ENCODE peak calls at places on chromosome 19, in ten cellular contexts. T, C, M, O, L, D, Q, W, I and Y are unnamed samples.

GRCh38 chr19:35254341-35255297 is 5.8 kb downstream of the LSR start:
- DNase-seq in I (no peak), W (no peak), L (no peak), D (no peak), C (no peak), Q (no peak), O (no peak), M (no peak), T (no peak), Y (no peak)

GRCh38 chr19:48539503-48540096 is 12.4 kb upstream of the SULT2B1 start:
- DNase-seq in I (no peak), L (peak), D (no peak), Q (no peak), O (peak), T (no peak), C (no peak), W (peak), M (peak), Y (peak)

GRCh38 chr19:18223860-18224524 is 2.2 kb downstream of the PDE4C start:
- DNase-seq in L (no peak), M (no peak), O (peak), I (no peak), T (no peak), C (peak), Q (peak), W (no peak), D (no peak), Y (peak)

GRCh38 chr19:6501740-6502648 is at the start of gene TUBB4A:
- DNase-seq in W (no peak), M (no peak), O (no peak), I (no peak), C (peak), T (no peak), D (peak), Q (peak), L (no peak), Y (peak)

GRCh38 chr19:15297416-15298224 is 34.7 kb downstream of the BRD4 start:
- DNase-seq in I (no peak), O (peak), Q (peak), M (peak), C (no peak), W (peak), T (no peak), L (peak), D (no peak), Y (peak)

GRCh38 chr19:10747674-10748073 is 29.8 kb downstream of the DNM2 start:
- DNase-seq in D (no peak), Q (no peak), I (no peak), C (no peak), L (no peak), M (no peak), T (no peak), O (peak), W (no peak), Y (peak)

GRCh38 chr19:35757231-35757748 is 461 bp upstream of the HSPB6 start:
- DNase-seq in T (no peak), D (peak), L (peak), O (no peak), M (peak), I (no peak), C (no peak), W (peak), Q (peak), Y (peak)

GRCh38 chr19:10960314-10961072 is at the start of gene SMARCA4:
- DNase-seq in L (peak), D (peak), W (peak), C (peak), I (peak), O (peak), Q (peak), M (peak), T (peak), Y (peak)

GRCh38 chr19:10987621-10988297 is 26.9 kb downstream of the SMARCA4 start:
- DNase-seq in T (no peak), O (no peak), L (no peak), C (no peak), W (no peak), Q (no peak), D (no peak), M (no peak), I (no peak), Y (no peak)

GRCh38 chr19:35436477-35437141 is 11.4 kb upstream of the FFAR2 start:
- DNase-seq in D (peak), C (no peak), W (peak), Q (peak), M (peak), T (peak), I (no peak), O (no peak), L (peak), Y (peak)

GRCh38 chr19:35856546-35857149 is at the start of gene KIRREL2:
- DNase-seq in W (no peak), C (peak), T (no peak), L (no peak), Q (peak), I (no peak), O (no peak), M (no peak), D (peak), Y (no peak)

GRCh38 chr19:16447015-16447384 is 24.8 kb downstream of the EPS15L1 start:
- DNase-seq in T (no peak), I (no peak), C (peak), O (no peak), M (peak), W (peak), D (no peak), Q (peak), L (peak), Y (peak)

GRCh38 chr19:9150650-9151049 is 10.5 kb downstream of the ZNF317 start:
- DNase-seq in D (no peak), W (no peak), O (no peak), T (no peak), C (no peak), M (no peak), I (no peak), L (no peak), Q (no peak), Y (no peak)

GRCh38 chr19:55358493-55358892 is 4.0 kb upstream of the COX6B2 start:
- DNase-seq in D (no peak), C (no peak), Q (no peak), W (no peak), I (no peak), T (no peak), M (no peak), L (no peak), O (no peak), Y (no peak)

GRCh38 chr19:45090034-45090433 is 2.9 kb upstream of the PPP1R37 start:
- DNase-seq in W (no peak), I (no peak), L (no peak), C (no peak), T (no peak), M (no peak), D (no peak), O (no peak), Q (no peak), Y (no peak)

GRCh38 chr19:2603320-2603719 is 99.2 kb downstream of the GNG7 start:
- DNase-seq in M (peak), I (no peak), C (no peak), T (no peak), O (no peak), Q (no peak), D (no peak), L (peak), W (peak), Y (no peak)

GRCh38 chr19:13055213-13056051 is 47.2 kb downstream of the LYL1 start:
- DNase-seq in D (no peak), T (no peak), W (peak), C (no peak), L (peak), M (peak), Q (peak), I (no peak), O (peak), Y (peak)